ENCODE peak calls at places on chromosome 18, in seven cellular contexts. G is uterus, J is brain microvascular endothelial cell, S is pancreas, I is adrenal gland, W is HCT116, N is left ventricle myocardium inferior. Y is an unnamed sample.

GRCh38 chr18:63553117-63553516 is 10.9 kb downstream of the SERPINB12 start:
- DNase-seq in G (peak; percentile 19), J (peak; percentile 85), S (no peak), I (peak; percentile 21), W (peak; percentile 15), N (no peak), Y (peak; percentile 54)

GRCh38 chr18:50194623-50195532 is at the start of gene MYO5B:
- DNase-seq in G (no peak), J (no peak), S (peak; percentile 94), I (peak; percentile 43), W (peak; percentile 42), N (peak; percentile 33), Y (peak; percentile 63)

GRCh38 chr18:49898421-49898820 is 85.1 kb upstream of the ACAA2 start:
- DNase-seq in G (peak; percentile 19), J (peak; percentile 82), S (no peak), I (peak; percentile 53), W (peak; percentile 18), N (peak; percentile 30), Y (peak; percentile 14)

GRCh38 chr18:30016179-30016578 is 1026.4 kb downstream of the DSC3 start:
- DNase-seq in G (no peak), J (no peak), S (no peak), I (no peak), W (no peak), N (no peak), Y (peak; percentile 1)

GRCh38 chr18:23593720-23594119 is 7.4 kb upstream of the NPC1 start:
- DNase-seq in G (no peak), J (peak; percentile 69), S (no peak), I (no peak), W (no peak), N (no peak), Y (peak; percentile 48)

GRCh38 chr18:12308386-12309100 is 502 bp downstream of the TUBB6 start:
- DNase-seq in G (peak; percentile 90), J (peak; percentile 70), S (peak; percentile 84), I (peak; percentile 88), W (no peak), N (peak; percentile 89), Y (peak; percentile 80)

GRCh38 chr18:13584826-13585225 is 141.5 kb downstream of the FAM210A start:
- DNase-seq in G (no peak), J (no peak), S (no peak), I (no peak), W (no peak), N (no peak), Y (no peak)

GRCh38 chr18:77054606-77055428 is 77.8 kb downstream of the MBP start:
- DNase-seq in G (peak; percentile 75), J (peak; percentile 96), S (no peak), I (peak; percentile 85), W (no peak), N (peak; percentile 84), Y (no peak)

GRCh38 chr18:40531061-40531460 is 1424.0 kb upstream of the PIK3C3 start:
- DNase-seq in G (no peak), J (peak; percentile 9), S (no peak), I (no peak), W (no peak), N (no peak), Y (no peak)

GRCh38 chr18:76823574-76823973 is 1.2 kb downstream of the ZNF236 start:
- DNase-seq in G (no peak), J (no peak), S (peak; percentile 31), I (no peak), W (no peak), N (peak; percentile 37), Y (no peak)

GRCh38 chr18:12403601-12404506 is 3.9 kb upstream of the PRELID3A start:
- DNase-seq in G (no peak), J (peak; percentile 88), S (no peak), I (peak; percentile 43), W (peak; percentile 68), N (no peak), Y (peak; percentile 72)

GRCh38 chr18:67047334-67047733 is 443.4 kb upstream of the CDH19 start:
- DNase-seq in G (no peak), J (no peak), S (no peak), I (no peak), W (no peak), N (no peak), Y (no peak)

GRCh38 chr18:40157120-40157519 is 1797.9 kb upstream of the PIK3C3 start:
- DNase-seq in G (no peak), J (no peak), S (no peak), I (no peak), W (no peak), N (no peak), Y (no peak)

GRCh38 chr18:71784777-71785176 is 759.4 kb downstream of the CBLN2 start:
- DNase-seq in G (no peak), J (no peak), S (no peak), I (no peak), W (no peak), N (no peak), Y (peak; percentile 3)

GRCh38 chr18:49238433-49239042 is 221.9 kb downstream of the DYM start:
- DNase-seq in G (no peak), J (peak; percentile 43), S (no peak), I (no peak), W (peak; percentile 13), N (no peak), Y (no peak)

DNA sequence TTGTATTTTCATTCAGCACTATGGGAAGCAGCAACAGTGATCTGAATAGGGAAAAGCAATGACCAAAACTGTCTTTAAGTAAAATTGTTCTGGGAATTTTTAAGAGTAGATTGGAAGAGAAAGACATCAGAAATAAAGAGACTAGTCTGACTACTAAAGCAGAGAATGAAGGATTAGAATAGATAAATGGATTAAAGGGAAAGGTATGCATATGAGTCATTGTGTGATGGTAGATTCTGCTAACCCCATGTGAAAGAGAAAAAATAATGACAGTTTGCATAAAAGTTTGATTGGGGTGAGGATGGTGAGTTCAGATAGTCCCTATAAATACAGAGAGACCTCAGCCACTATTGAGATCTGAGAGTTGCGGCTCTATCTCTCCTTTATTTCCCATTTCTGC is 139.6 kb upstream of the DCC start:
- DNase-seq in G (no peak), J (no peak), S (no peak), I (no peak), W (no peak), N (no peak), Y (peak; percentile 6)
- TF ChIP-seq CTCF in G (no peak), J (no peak), S (no peak), I (no peak), W (no peak), N (no peak), Y (no peak)

GRCh38 chr18:111292-112014 is 46.9 kb upstream of the USP14 start:
- DNase-seq in G (peak; percentile 18), J (no peak), S (peak; percentile 89), I (peak; percentile 51), W (no peak), N (peak; percentile 51), Y (peak; percentile 65)
- H3K27ac ChIP-seq in G (no peak overlapping the region), J (no peak overlapping the region), S (peak overlapping the region; percentile 46), I (no peak overlapping the region), W (no peak overlapping the region), N (peak overlapping the region; percentile 42), Y (peak overlapping the region; percentile 46)

GRCh38 chr18:34158881-34159690 is 65.6 kb downstream of the NOL4 start:
- DNase-seq in G (peak; percentile 10), J (peak; percentile 4), S (peak; percentile 14), I (no peak), W (no peak), N (no peak), Y (no peak)
- TF ChIP-seq CTCF in G (no peak), J (peak; percentile 63), S (no peak), I (no peak), W (no peak), N (peak; percentile 11), Y (no peak)

GRCh38 chr18:58146099-58146498 is 102.1 kb downstream of the NEDD4L start:
- DNase-seq in G (no peak), J (no peak), S (no peak), I (no peak), W (no peak), N (no peak), Y (no peak)

GRCh38 chr18:58152216-58152615 is 108.2 kb downstream of the NEDD4L start:
- DNase-seq in G (no peak), J (no peak), S (no peak), I (no peak), W (no peak), N (no peak), Y (no peak)

GRCh38 chr18:58150772-58151171 is 106.7 kb downstream of the NEDD4L start:
- DNase-seq in G (no peak), J (no peak), S (no peak), I (no peak), W (no peak), N (no peak), Y (no peak)

GRCh38 chr18:58152891-58153290 is 108.9 kb downstream of the NEDD4L start:
- DNase-seq in G (no peak), J (no peak), S (no peak), I (no peak), W (no peak), N (no peak), Y (no peak)

GRCh38 chr18:58148954-58149471 is 105.0 kb downstream of the NEDD4L start:
- DNase-seq in G (no peak), J (no peak), S (no peak), I (peak; percentile 40), W (no peak), N (no peak), Y (no peak)
- H3K27ac ChIP-seq in G (no peak overlapping the region), J (no peak overlapping the region), S (no peak overlapping the region), I (peak overlapping the region; percentile 23), W (no peak overlapping the region), N (no peak overlapping the region), Y (no peak overlapping the region)

GRCh38 chr18:26090130-26091046 is at the start of gene SS18:
- DNase-seq in G (peak; percentile 92), J (peak; percentile 86), S (peak; percentile 87), I (peak; percentile 95), W (peak; percentile 88), N (peak; percentile 95), Y (peak; percentile 86)
- TF ChIP-seq CTCF in G (peak; percentile 13), J (no peak), S (no peak), I (no peak), W (no peak), N (no peak), Y (no peak)